ENCODE peak calls at places on chromosomes 16 and 17, in seven cellular contexts. One of them, this sample, is unnamed.

GRCh38 chr16:73365010-73365409 is 317.1 kb upstream of the ZFHX3 start:
- DNase-seq in esophagus squamous epithelium: no peak
- DNase-seq in tibial artery: no peak
- DNase-seq in CD8-positive, alpha-beta T cell: no peak
- DNase-seq in lower lobe of right lung: no peak
- DNase-seq in BJ: no peak
- DNase-seq in uterus: no peak
- DNase-seq in this sample: no peak

GRCh38 chr16:15790458-15790857 is 66.4 kb downstream of the MYH11 start:
- DNase-seq in esophagus squamous epithelium: no peak
- DNase-seq in CD8-positive, alpha-beta T cell: no peak
- DNase-seq in lower lobe of right lung: no peak
- DNase-seq in BJ: no peak
- DNase-seq in tibial artery: no peak
- DNase-seq in uterus: no peak
- DNase-seq in this sample: no peak

GRCh38 chr16:765488-765865 is 4.9 kb downstream of the MSLN start:
- DNase-seq in BJ: no peak
- DNase-seq in lower lobe of right lung: no peak
- DNase-seq in CD8-positive, alpha-beta T cell: no peak
- DNase-seq in uterus: no peak
- DNase-seq in tibial artery: no peak
- DNase-seq in esophagus squamous epithelium: no peak
- DNase-seq in this sample: no peak

GRCh38 chr16:85955566-85955965 is 56.6 kb downstream of the IRF8 start:
- DNase-seq in esophagus squamous epithelium: no peak
- DNase-seq in uterus: no peak
- DNase-seq in CD8-positive, alpha-beta T cell: no peak
- DNase-seq in tibial artery: no peak
- DNase-seq in lower lobe of right lung: no peak
- DNase-seq in BJ: no peak
- DNase-seq in this sample: no peak

GRCh38 chr17:70352834-70353233 is 183.5 kb downstream of the KCNJ2 start:
- DNase-seq in tibial artery: no peak
- DNase-seq in CD8-positive, alpha-beta T cell: no peak
- DNase-seq in BJ: no peak
- DNase-seq in uterus: no peak
- DNase-seq in esophagus squamous epithelium: no peak
- DNase-seq in lower lobe of right lung: no peak
- DNase-seq in this sample: peak; percentile 56

GRCh38 chr17:60941028-60941427 is 263.4 kb downstream of the BCAS3 start:
- DNase-seq in uterus: peak; percentile 42
- DNase-seq in tibial artery: peak; percentile 85
- DNase-seq in esophagus squamous epithelium: no peak
- DNase-seq in BJ: peak; percentile 86
- DNase-seq in lower lobe of right lung: no peak
- DNase-seq in CD8-positive, alpha-beta T cell: no peak
- DNase-seq in this sample: peak; percentile 12

GRCh38 chr17:14157822-14158221 is 78.8 kb downstream of the CDRT15 start:
- DNase-seq in BJ: no peak
- DNase-seq in tibial artery: no peak
- DNase-seq in lower lobe of right lung: no peak
- DNase-seq in CD8-positive, alpha-beta T cell: no peak
- DNase-seq in uterus: no peak
- DNase-seq in esophagus squamous epithelium: no peak
- DNase-seq in this sample: no peak

GRCh38 chr17:7705269-7706255 is 560 bp downstream of the EFNB3 start:
- DNase-seq in uterus: no peak
- DNase-seq in CD8-positive, alpha-beta T cell: no peak
- DNase-seq in tibial artery: no peak
- DNase-seq in BJ: no peak
- DNase-seq in lower lobe of right lung: no peak
- DNase-seq in esophagus squamous epithelium: no peak
- DNase-seq in this sample: no peak

GRCh38 chr17:77264617-77265230 is 124.0 kb downstream of the SEC14L1 start:
- DNase-seq in lower lobe of right lung: no peak
- DNase-seq in esophagus squamous epithelium: no peak
- DNase-seq in BJ: no peak
- DNase-seq in tibial artery: no peak
- DNase-seq in uterus: no peak
- DNase-seq in CD8-positive, alpha-beta T cell: no peak
- DNase-seq in this sample: no peak

GRCh38 chr16:9042943-9043680 is 48.3 kb upstream of the HAPSTR1 start:
- DNase-seq in esophagus squamous epithelium: no peak
- DNase-seq in BJ: peak; percentile 79
- DNase-seq in tibial artery: no peak
- DNase-seq in uterus: no peak
- DNase-seq in lower lobe of right lung: no peak
- DNase-seq in CD8-positive, alpha-beta T cell: no peak
- DNase-seq in this sample: peak; percentile 5

GRCh38 chr16:84959045-84959576 is 52.2 kb downstream of the ZDHHC7 start:
- DNase-seq in CD8-positive, alpha-beta T cell: no peak
- DNase-seq in tibial artery: no peak
- DNase-seq in uterus: no peak
- DNase-seq in lower lobe of right lung: no peak
- DNase-seq in BJ: no peak
- DNase-seq in esophagus squamous epithelium: no peak
- DNase-seq in this sample: no peak

GRCh38 chr17:63946440-63947363 is 14.6 kb upstream of the CD79B start:
- DNase-seq in esophagus squamous epithelium: no peak
- DNase-seq in uterus: no peak
- DNase-seq in CD8-positive, alpha-beta T cell: peak; percentile 22
- DNase-seq in BJ: no peak
- DNase-seq in lower lobe of right lung: peak; percentile 65
- DNase-seq in tibial artery: no peak
- DNase-seq in this sample: peak; percentile 6

GRCh38 chr17:30950669-30951399 is 20.0 kb upstream of the RNF135 start:
- DNase-seq in CD8-positive, alpha-beta T cell: no peak
- DNase-seq in tibial artery: peak; percentile 77
- DNase-seq in esophagus squamous epithelium: no peak
- DNase-seq in uterus: peak; percentile 37
- DNase-seq in BJ: no peak
- DNase-seq in lower lobe of right lung: peak; percentile 77
- DNase-seq in this sample: peak; percentile 76

GRCh38 chr17:5184284-5184683 is 7.4 kb downstream of the ZNF594 start:
- DNase-seq in tibial artery: no peak
- DNase-seq in BJ: no peak
- DNase-seq in esophagus squamous epithelium: no peak
- DNase-seq in uterus: no peak
- DNase-seq in CD8-positive, alpha-beta T cell: no peak
- DNase-seq in lower lobe of right lung: no peak
- DNase-seq in this sample: no peak

GRCh38 chr17:65559802-65560627 is 1.4 kb downstream of the AXIN2 start:
- DNase-seq in esophagus squamous epithelium: no peak
- DNase-seq in BJ: no peak
- DNase-seq in lower lobe of right lung: peak; percentile 61
- DNase-seq in tibial artery: no peak
- DNase-seq in CD8-positive, alpha-beta T cell: no peak
- DNase-seq in uterus: peak; percentile 64
- DNase-seq in this sample: no peak

GRCh38 chr17:48994548-48995331 is 2.4 kb upstream of the IGF2BP1 start:
- DNase-seq in CD8-positive, alpha-beta T cell: no peak
- DNase-seq in BJ: no peak
- DNase-seq in lower lobe of right lung: no peak
- DNase-seq in uterus: no peak
- DNase-seq in esophagus squamous epithelium: no peak
- DNase-seq in tibial artery: no peak
- DNase-seq in this sample: no peak

GRCh38 chr17:48996696-48997102 is 486 bp upstream of the IGF2BP1 start:
- DNase-seq in tibial artery: no peak
- DNase-seq in lower lobe of right lung: no peak
- DNase-seq in esophagus squamous epithelium: no peak
- DNase-seq in uterus: no peak
- DNase-seq in CD8-positive, alpha-beta T cell: no peak
- DNase-seq in BJ: no peak
- DNase-seq in this sample: no peak

GRCh38 chr17:48995332-48995870 is 1.8 kb upstream of the IGF2BP1 start:
- DNase-seq in tibial artery: no peak
- DNase-seq in lower lobe of right lung: no peak
- DNase-seq in uterus: no peak
- DNase-seq in esophagus squamous epithelium: no peak
- DNase-seq in BJ: no peak
- DNase-seq in CD8-positive, alpha-beta T cell: no peak
- DNase-seq in this sample: no peak

GRCh38 chr17:48997103-48997826 is at the start of gene IGF2BP1:
- DNase-seq in BJ: no peak
- DNase-seq in tibial artery: no peak
- DNase-seq in lower lobe of right lung: no peak
- DNase-seq in CD8-positive, alpha-beta T cell: no peak
- DNase-seq in esophagus squamous epithelium: no peak
- DNase-seq in uterus: no peak
- DNase-seq in this sample: no peak

DNA sequence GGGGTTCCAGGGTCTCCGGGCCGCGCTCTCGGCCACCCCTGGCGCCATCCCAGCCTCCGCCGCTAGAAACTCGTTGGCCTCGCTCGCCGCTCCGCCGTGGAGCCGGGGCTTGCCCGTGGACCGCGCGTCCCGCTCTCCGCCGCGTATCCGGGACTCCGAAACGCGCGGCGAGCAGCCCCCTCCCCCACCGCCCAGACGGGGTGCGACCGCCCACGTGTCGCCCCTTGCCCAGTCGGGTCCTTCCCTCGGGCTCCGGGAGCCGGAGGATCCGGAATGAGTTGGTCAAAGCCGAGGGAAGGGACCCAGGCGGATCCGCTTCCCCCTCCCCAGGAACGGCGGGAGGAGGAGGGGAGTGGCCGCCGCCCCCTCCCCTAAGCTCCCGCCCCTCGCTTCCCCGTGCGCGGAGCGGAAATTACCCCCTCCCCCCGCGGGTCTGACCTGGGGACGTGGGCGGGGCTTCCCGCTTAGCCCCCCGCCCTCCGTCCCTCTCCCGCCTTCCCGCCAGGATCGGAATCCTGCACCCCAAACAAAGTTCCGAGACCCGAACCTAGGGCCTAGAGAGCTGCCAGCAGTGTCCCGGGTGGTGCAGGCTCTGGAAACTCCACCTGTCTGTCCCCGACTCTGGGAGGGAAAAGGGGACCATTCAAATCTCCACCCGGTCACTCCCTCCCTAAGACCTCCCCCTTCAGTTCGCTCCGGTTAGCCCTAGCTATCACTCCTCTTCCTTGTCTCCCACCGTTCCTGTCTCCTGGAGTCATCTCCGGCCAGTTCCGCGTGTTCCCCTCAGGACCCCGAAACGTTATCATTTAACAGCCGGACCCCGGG is 1.1 kb upstream of the IGF2BP1 start:
- DNase-seq in lower lobe of right lung: no peak
- DNase-seq in tibial artery: no peak
- DNase-seq in esophagus squamous epithelium: no peak
- DNase-seq in CD8-positive, alpha-beta T cell: no peak
- DNase-seq in BJ: no peak
- DNase-seq in uterus: no peak
- DNase-seq in this sample: no peak
- TF ChIP-seq CTCF in lower lobe of right lung: no peak
- TF ChIP-seq CTCF in tibial artery: no peak
- TF ChIP-seq CTCF in esophagus squamous epithelium: no peak
- TF ChIP-seq CTCF in CD8-positive, alpha-beta T cell: no peak
- TF ChIP-seq CTCF in BJ: no peak
- TF ChIP-seq CTCF in uterus: no peak
- TF ChIP-seq CTCF in this sample: no peak

DNA sequence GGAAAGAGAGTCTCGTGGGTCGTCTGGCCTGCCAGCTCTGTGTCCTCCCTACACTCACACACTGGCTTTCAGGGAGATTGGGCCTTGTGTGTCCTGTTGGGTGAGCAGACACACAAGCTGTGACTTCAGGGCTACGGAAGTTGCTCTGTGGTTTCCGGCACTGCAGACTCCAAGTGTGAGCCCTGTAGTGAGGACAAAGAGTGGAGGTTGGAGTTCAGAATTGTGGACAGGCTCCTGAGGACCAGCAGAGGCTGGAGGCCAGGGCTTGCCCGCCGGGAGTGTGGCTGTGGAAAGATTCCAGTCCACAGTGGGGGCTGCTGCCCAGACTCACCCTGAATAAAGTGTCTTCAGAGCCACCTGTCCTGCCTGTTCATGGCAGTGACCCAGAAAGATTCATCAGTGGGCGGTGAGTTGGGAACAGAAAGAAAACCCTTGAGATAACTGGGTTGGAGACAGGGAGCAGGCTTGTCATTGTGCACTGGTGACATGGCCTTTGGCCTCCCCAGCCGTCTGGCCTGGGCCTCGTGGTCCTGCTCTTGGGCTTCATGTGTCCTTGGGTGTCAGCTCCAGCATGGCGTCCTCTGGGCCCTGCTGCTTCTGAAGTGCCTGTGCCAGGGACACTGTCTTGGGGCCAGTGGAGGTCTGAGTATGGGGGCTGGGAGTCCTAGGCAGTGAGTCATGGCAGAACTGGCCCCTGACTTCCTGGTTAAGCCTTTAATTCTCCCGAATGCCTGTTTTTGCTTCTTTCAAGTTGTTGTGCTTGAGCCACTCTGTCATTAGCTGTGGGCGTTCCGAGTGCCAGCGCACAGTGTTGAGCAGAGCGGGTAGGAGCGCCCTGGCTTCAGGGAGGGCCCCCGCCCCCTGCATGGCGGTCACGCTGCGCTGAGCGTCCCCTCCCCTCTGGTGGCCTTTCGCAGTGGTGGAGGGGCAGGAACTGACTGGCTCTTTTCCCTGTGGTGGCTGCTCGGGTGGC is 19.9 kb upstream of the ZNF750 start:
- DNase-seq in lower lobe of right lung: peak; percentile 83
- DNase-seq in CD8-positive, alpha-beta T cell: no peak
- DNase-seq in tibial artery: peak; percentile 78
- DNase-seq in BJ: no peak
- DNase-seq in uterus: no peak
- DNase-seq in esophagus squamous epithelium: no peak
- DNase-seq in this sample: peak; percentile 65
- H3K4me3 ChIP-seq in lower lobe of right lung: peak overlapping the region; percentile 26
- H3K4me3 ChIP-seq in CD8-positive, alpha-beta T cell: peak overlapping the region; percentile 34
- H3K4me3 ChIP-seq in tibial artery: no peak overlapping the region
- H3K4me3 ChIP-seq in BJ: no peak overlapping the region
- H3K4me3 ChIP-seq in uterus: no peak overlapping the region
- H3K4me3 ChIP-seq in esophagus squamous epithelium: no peak overlapping the region
- H3K4me3 ChIP-seq in this sample: no peak overlapping the region

GRCh38 chr16:89176717-89177116 is 5.2 kb downstream of the CDH15 start:
- DNase-seq in BJ: no peak
- DNase-seq in CD8-positive, alpha-beta T cell: no peak
- DNase-seq in esophagus squamous epithelium: no peak
- DNase-seq in lower lobe of right lung: no peak
- DNase-seq in tibial artery: no peak
- DNase-seq in uterus: no peak
- DNase-seq in this sample: no peak
- H3K27me3 ChIP-seq in BJ: peaks cover 4% of the 10 kb centered on the region
- H3K27me3 ChIP-seq in CD8-positive, alpha-beta T cell: no peaks in the 10 kb centered on the region
- H3K27me3 ChIP-seq in esophagus squamous epithelium: peaks cover 99% of the 10 kb centered on the region
- H3K27me3 ChIP-seq in lower lobe of right lung: peaks cover 21% of the 10 kb centered on the region
- H3K27me3 ChIP-seq in tibial artery: peaks cover 91% of the 10 kb centered on the region
- H3K27me3 ChIP-seq in uterus: peaks cover 6% of the 10 kb centered on the region
- H3K27me3 ChIP-seq in this sample: peaks cover 5% of the 10 kb centered on the region

GRCh38 chr16:27475561-27475960 is 73.6 kb downstream of the IL21R start:
- DNase-seq in BJ: peak; percentile 76
- DNase-seq in esophagus squamous epithelium: no peak
- DNase-seq in CD8-positive, alpha-beta T cell: no peak
- DNase-seq in lower lobe of right lung: no peak
- DNase-seq in tibial artery: no peak
- DNase-seq in uterus: no peak
- DNase-seq in this sample: peak; percentile 56
- TF ChIP-seq CTCF in BJ: no peak
- TF ChIP-seq CTCF in esophagus squamous epithelium: no peak
- TF ChIP-seq CTCF in CD8-positive, alpha-beta T cell: no peak
- TF ChIP-seq CTCF in lower lobe of right lung: no peak
- TF ChIP-seq CTCF in tibial artery: no peak
- TF ChIP-seq CTCF in uterus: no peak
- TF ChIP-seq CTCF in this sample: no peak